ENCODE peak calls at places on chromosomes 11 and 22, in seven cellular contexts. M is psoas muscle; I is CD8-positive, alpha-beta T cell; T is adrenal gland; C is neural progenitor cell; E is thoracic aorta; O is dorsolateral prefrontal cortex. H is an unnamed sample. For H3K27me3, the result is how much of the 10 kb centered on the place peaks cover.

GRCh38 chr11:96188625-96189006 is 154.4 kb downstream of the MAML2 start:
- DNase-seq in M (no peak), I (no peak), T (no peak), C (no peak), E (no peak), O (no peak), H (peak)

GRCh38 chr11:62508336-62509058 is 38.1 kb downstream of the AHNAK start:
- DNase-seq in M (peak), I (no peak), T (peak), C (peak), E (no peak), O (peak), H (no peak)

GRCh38 chr11:66283461-66284105 is 5.4 kb downstream of the YIF1A start:
- DNase-seq in M (no peak), I (no peak), T (no peak), C (no peak), E (no peak), O (no peak), H (no peak)

GRCh38 chr11:43845816-43846215 is 34.8 kb upstream of the ALKBH3 start:
- DNase-seq in M (no peak), I (no peak), T (no peak), C (no peak), E (no peak), O (no peak), H (no peak)

GRCh38 chr11:107576497-107577086 is 11.1 kb upstream of the ALKBH8 start:
- DNase-seq in M (peak), I (no peak), T (peak), C (peak), E (no peak), O (peak), H (no peak)

GRCh38 chr22:29166180-29166579 is 39.5 kb upstream of the EMID1 start:
- DNase-seq in M (no peak), I (no peak), T (no peak), C (no peak), E (no peak), O (no peak), H (no peak)

GRCh38 chr11:70490208-70490607 is 91.9 kb downstream of the CTTN start:
- DNase-seq in M (peak), I (no peak), T (no peak), C (no peak), E (no peak), O (no peak), H (no peak)

GRCh38 chr11:65718531-65718930 is 2.1 kb downstream of the RNASEH2C start:
- DNase-seq in M (no peak), I (no peak), T (no peak), C (no peak), E (no peak), O (no peak), H (no peak)

GRCh38 chr11:103806130-103806900 is 230.1 kb upstream of the DDI1 start:
- DNase-seq in M (no peak), I (no peak), T (peak), C (no peak), E (peak), O (no peak), H (peak)

GRCh38 chr11:119481667-119482400 is 58.9 kb upstream of the THY1 start:
- DNase-seq in M (peak), I (no peak), T (peak), C (no peak), E (no peak), O (no peak), H (no peak)

GRCh38 chr11:13268791-13269190 is 8.8 kb upstream of the BMAL1 start:
- DNase-seq in M (no peak), I (no peak), T (no peak), C (no peak), E (no peak), O (no peak), H (no peak)
- H3K27me3 ChIP-seq in M (under half), I (under half), T (under half), C (half or more), E (under half), O (under half), H (under half)

GRCh38 chr11:47642099-47642855 is at the start of gene MTCH2:
- DNase-seq in M (peak), I (peak), T (peak), C (peak), E (peak), O (peak), H (peak)
- TF ChIP-seq CTCF in M (peak), I (no peak), T (peak), C (peak), E (no peak), O (peak), H (peak)

DNA sequence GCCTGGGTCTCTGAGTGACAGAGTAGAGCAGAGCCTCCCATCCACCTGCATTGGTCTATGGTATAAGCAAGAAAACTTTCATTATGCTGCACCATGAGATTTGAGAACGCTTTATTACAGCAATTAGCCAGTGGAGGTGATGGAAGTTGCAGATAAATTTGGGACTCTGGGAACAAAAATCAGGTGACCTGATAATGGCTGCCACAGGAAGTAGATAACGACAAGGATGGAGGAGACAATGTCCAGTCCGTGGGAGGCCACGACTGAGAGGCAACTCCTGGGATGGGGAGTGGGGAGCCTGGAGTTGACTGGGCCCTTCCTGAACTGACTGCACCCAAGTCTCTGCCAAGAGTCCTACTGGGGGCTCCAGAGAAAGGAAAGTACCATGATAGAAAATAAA is 4.7 kb downstream of the MRGPRD start:
- DNase-seq in M (peak), I (no peak), T (no peak), C (no peak), E (no peak), O (no peak), H (no peak)
- H3K27me3 ChIP-seq in M (under half), I (under half), T (under half), C (under half), E (under half), O (under half), H (under half)

GRCh38 chr11:112002491-112003216 is 22.6 kb upstream of the DLAT start:
- DNase-seq in M (no peak), I (no peak), T (no peak), C (no peak), E (no peak), O (no peak), H (no peak)

GRCh38 chr11:111999111-111999510 is 26.1 kb upstream of the DLAT start:
- DNase-seq in M (no peak), I (no peak), T (no peak), C (no peak), E (no peak), O (no peak), H (no peak)

GRCh38 chr11:112000703-112001102 is 24.5 kb upstream of the DLAT start:
- DNase-seq in M (no peak), I (no peak), T (no peak), C (no peak), E (no peak), O (no peak), H (no peak)

GRCh38 chr11:112005422-112006094 is 19.6 kb upstream of the DLAT start:
- DNase-seq in M (no peak), I (no peak), T (no peak), C (no peak), E (no peak), O (no peak), H (no peak)

DNA sequence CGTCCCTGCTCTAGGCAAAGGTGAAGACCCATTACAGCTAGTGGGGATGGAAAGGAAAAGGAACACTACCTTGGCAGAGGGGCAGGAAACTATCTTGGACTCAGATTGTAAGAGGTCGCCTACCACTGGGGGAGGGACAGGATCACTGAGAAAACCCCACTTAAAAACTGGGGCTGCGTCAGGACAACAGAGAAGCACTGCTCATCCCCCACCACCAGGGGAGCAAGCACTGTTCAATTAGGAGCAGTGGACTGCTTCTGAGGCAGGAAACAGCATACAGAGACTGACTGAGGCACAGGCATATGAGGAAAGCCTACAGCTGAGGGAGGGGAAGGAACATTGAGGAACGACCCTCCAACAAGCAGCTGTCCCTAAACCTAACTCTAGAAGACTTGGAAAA is 20.8 kb upstream of the DLAT start:
- DNase-seq in M (no peak), I (no peak), T (no peak), C (no peak), E (no peak), O (no peak), H (no peak)
- TF ChIP-seq CTCF in M (no peak), I (peak), T (no peak), C (peak), E (no peak), O (no peak), H (peak)

GRCh38 chr11:2422461-2423156 is 21.7 kb downstream of the TRPM5 start:
- DNase-seq in M (peak), I (no peak), T (no peak), C (no peak), E (no peak), O (no peak), H (no peak)
- H3K27me3 ChIP-seq in M (under half), I (under half), T (under half), C (under half), E (under half), O (under half), H (under half)

GRCh38 chr11:64271339-64272132 is 12.9 kb downstream of the BAD start:
- DNase-seq in M (peak), I (peak), T (peak), C (peak), E (peak), O (peak), H (no peak)
- TF ChIP-seq CTCF in M (no peak), I (no peak), T (peak), C (peak), E (peak), O (peak), H (peak)

DNA sequence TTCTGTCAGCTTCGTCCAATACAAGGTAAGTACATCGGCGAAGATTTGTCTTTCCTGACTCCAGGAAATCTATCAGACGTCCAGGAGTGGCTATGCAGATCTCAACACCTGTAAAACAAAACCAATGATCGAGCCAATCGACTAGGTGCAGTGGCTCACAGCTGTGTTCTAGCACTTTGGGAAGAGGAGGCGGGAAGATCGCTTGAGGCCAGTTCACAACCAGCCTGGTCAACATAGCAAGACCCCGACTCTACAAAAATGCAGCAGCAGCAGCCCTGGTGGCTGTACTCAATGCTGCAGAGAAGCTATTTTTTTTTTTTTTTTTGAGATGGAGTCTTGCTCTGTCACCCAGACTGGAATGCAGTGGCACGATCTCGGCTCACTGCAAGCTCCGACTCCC is 11.2 kb downstream of the DDX17 start:
- DNase-seq in M (no peak), I (no peak), T (no peak), C (no peak), E (no peak), O (no peak), H (no peak)
- H3K27me3 ChIP-seq in M (under half), I (under half), T (under half), C (under half), E (under half), O (under half), H (under half)

GRCh38 chr11:45768486-45768885 is 36.5 kb upstream of the SLC35C1 start:
- DNase-seq in M (no peak), I (no peak), T (no peak), C (no peak), E (no peak), O (no peak), H (no peak)
- TF ChIP-seq CTCF in M (no peak), I (no peak), T (no peak), C (no peak), E (no peak), O (no peak), H (no peak)

GRCh38 chr11:130421199-130421585 is 7.2 kb downstream of the ADAMTS8 start:
- DNase-seq in M (no peak), I (no peak), T (no peak), C (no peak), E (no peak), O (no peak), H (no peak)

GRCh38 chr11:130422251-130422995 is 6.0 kb downstream of the ADAMTS8 start:
- DNase-seq in M (peak), I (no peak), T (no peak), C (no peak), E (no peak), O (no peak), H (no peak)

GRCh38 chr11:130423541-130424155 is 4.8 kb downstream of the ADAMTS8 start:
- DNase-seq in M (peak), I (no peak), T (no peak), C (peak), E (no peak), O (no peak), H (no peak)

GRCh38 chr11:130420478-130421198 is 7.8 kb downstream of the ADAMTS8 start:
- DNase-seq in M (peak), I (no peak), T (no peak), C (no peak), E (no peak), O (no peak), H (no peak)

GRCh38 chr11:130421697-130422096 is 6.7 kb downstream of the ADAMTS8 start:
- DNase-seq in M (peak), I (no peak), T (no peak), C (no peak), E (no peak), O (no peak), H (no peak)
- H3K27me3 ChIP-seq in M (under half), I (under half), T (under half), C (under half), E (under half), O (under half), H (under half)

DNA sequence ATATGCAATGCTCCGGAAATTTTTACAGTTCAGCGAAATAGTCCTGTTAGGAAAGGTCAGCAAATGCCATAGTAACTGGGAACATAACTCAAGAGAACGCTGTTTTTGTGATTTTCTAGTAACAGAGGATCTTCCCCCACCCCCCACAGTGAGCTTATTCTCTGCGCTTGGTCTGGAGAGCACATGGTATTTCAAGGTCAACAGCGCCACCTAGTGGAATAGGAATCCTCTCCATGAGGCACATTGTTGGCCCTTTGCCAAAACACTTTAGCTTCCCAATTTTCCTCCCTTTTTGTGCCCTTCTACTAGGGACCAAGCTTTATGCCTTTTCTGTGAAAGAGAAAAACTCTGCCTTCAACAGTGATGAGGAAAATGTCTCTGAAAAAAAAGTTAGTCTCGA is 13.2 kb upstream of the OR4C12 start:
- DNase-seq in M (no peak), I (no peak), T (peak), C (peak), E (no peak), O (peak), H (no peak)
- TF ChIP-seq CTCF in M (peak), I (no peak), T (peak), C (peak), E (no peak), O (peak), H (peak)

H was measured in BJ.